ENCODE peak calls at places on chromosomes 7 and 10, in seven cellular contexts. V is H1, S is SK-N-SH, G is HCT116, W is HepG2, P is K562, X is GM12878. T is an unnamed sample.

GRCh38 chr7:8724080-8724718 is 290.8 kb downstream of the NXPH1 start:
- DNase-seq in S (peak), W (peak), V (peak), X (no peak), P (peak), G (no peak), T (no peak)

GRCh38 chr7:34260282-34260681 is 354.9 kb downstream of the BMPER start:
- DNase-seq in X (no peak), S (no peak), P (no peak), V (no peak), W (no peak), G (peak), T (peak)

GRCh38 chr10:106175760-106176377 is 988.6 kb downstream of the SORCS1 start:
- DNase-seq in W (no peak), P (peak), X (no peak), V (no peak), G (no peak), S (no peak), T (no peak)

GRCh38 chr7:123748171-123748733 is 551 bp downstream of the WASL start:
- DNase-seq in V (peak), X (no peak), W (no peak), P (peak), G (no peak), S (peak), T (peak)

GRCh38 chr10:51244308-51244707 is 170.0 kb downstream of the PRKG1 start:
- DNase-seq in S (no peak), P (no peak), X (no peak), G (no peak), W (no peak), V (no peak), T (no peak)

GRCh38 chr10:79162861-79163662 is 94.3 kb downstream of the ZMIZ1 start:
- DNase-seq in S (no peak), P (no peak), W (no peak), G (no peak), V (no peak), X (no peak), T (no peak)

GRCh38 chr7:46571996-46572395 is 650.9 kb upstream of the IGFBP3 start:
- DNase-seq in V (no peak), P (no peak), W (no peak), X (no peak), G (no peak), S (no peak), T (no peak)

GRCh38 chr7:18855796-18856195 is 261.6 kb downstream of the TWIST1 start:
- DNase-seq in S (no peak), V (no peak), G (no peak), W (no peak), X (no peak), P (no peak), T (no peak)

GRCh38 chr10:103192451-103193106 is 493 bp downstream of the NT5C2 start:
- DNase-seq in V (peak), W (peak), P (no peak), G (peak), X (no peak), S (peak), T (peak)

GRCh38 chr10:125868372-125868975 is 12.6 kb downstream of the DHX32 start:
- DNase-seq in W (peak), P (peak), G (peak), X (no peak), S (peak), V (no peak), T (peak)

GRCh38 chr7:139737221-139738100 is 40.3 kb downstream of the HIPK2 start:
- DNase-seq in G (no peak), W (no peak), V (no peak), P (no peak), X (no peak), S (no peak), T (peak)

GRCh38 chr10:133335238-133336122 is 1.2 kb downstream of the CALY start:
- DNase-seq in X (no peak), W (no peak), S (peak), P (peak), V (peak), G (no peak), T (no peak)

GRCh38 chr7:992445-992741 is 9.4 kb downstream of the CYP2W1 start:
- DNase-seq in G (no peak), W (no peak), S (no peak), P (no peak), X (no peak), V (no peak), T (no peak)
- H3K9ac ChIP-seq in G (no peak), W (peak), S (no peak), P (no peak), X (no peak), V (no peak), T (no peak)

DNA sequence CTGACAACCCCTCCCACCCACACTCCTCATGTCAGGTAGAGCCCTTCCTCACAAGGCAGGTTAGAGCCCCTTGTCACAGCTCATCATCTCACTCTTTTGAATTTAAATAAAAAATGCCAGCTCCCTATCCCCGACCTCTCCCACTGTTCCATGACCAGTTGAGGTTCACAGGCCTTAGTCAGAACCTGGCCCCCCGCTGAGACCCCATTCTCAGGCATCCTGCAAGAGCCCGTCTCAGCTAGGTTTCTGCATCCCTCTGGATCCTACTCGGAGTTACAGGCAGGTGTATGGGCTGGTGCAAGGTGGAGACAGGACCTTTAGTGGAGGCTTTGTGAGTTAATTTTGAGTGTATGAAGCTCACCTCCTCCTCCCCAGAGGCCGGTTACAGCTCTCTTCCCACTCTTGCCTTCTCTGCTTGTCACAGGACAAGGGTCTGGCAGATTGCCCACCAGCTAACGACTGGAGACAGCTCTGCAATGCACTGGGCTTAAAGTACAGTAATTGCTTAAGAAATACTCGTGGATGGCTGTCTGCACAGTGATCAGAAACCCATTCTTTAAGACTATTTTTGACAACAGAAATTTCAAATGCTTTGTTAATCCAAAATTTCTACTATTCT is 394.9 kb upstream of the DPP6 start:
- DNase-seq in W (no peak), G (no peak), S (no peak), P (no peak), X (no peak), V (peak), T (no peak)
- TF ChIP-seq MAX in W (no peak), G (no peak), S (no peak), P (no peak), X (no peak), V (no peak), T (no peak)

GRCh38 chr7:151687523-151688235 is 168.0 kb upstream of the RHEB start:
- DNase-seq in G (peak), P (peak), W (peak), S (peak), X (no peak), V (no peak), T (peak)
- H3K4me3 ChIP-seq in G (peak), P (no peak), W (no peak), S (no peak), X (no peak), V (no peak), T (no peak)

GRCh38 chr10:122461729-122462532 is 578 bp downstream of the HTRA1 start:
- DNase-seq in V (peak), S (no peak), X (no peak), P (no peak), G (no peak), W (no peak), T (peak)
- H3K9ac ChIP-seq in V (peak), S (peak), X (no peak), P (no peak), G (no peak), W (no peak), T (peak)

DNA sequence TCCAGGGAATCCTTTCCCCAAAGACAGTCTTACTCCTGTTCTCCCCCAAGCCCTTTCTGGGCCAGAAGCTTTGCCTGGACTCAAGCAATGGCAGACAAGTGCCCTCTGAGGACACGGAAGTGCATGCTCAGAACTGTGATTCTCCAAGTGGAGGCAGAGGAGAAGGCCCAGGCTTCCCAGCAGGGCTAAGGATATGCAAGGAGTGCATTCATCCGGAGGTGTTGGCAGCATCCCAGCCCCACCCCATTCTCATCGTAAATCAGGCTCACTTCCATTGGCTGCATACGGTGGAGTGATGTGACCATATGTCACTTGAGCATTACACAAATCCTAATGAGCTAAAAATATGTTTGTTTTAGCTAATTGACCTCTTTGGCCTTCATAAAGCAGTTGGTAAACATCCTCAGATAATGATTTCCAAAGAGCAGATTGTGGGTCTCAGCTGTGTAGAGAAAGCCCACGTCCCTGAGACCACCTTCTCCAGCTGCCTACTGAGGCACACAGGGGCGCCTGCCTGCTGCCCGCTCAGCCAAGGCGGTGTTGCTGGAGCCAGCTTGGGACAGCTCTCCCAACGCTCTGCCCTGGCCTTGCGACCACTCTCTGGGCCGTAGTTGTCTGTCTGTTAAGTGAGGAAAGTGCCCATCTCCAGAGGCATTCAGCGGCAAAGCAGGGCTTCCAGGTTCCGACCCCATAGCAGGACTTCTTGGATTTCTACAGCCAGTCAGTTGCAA is 1.4 kb upstream of the RBP3 start:
- DNase-seq in V (no peak), X (no peak), P (no peak), S (no peak), W (no peak), G (no peak), T (no peak)
- TF ChIP-seq MAX in V (no peak), X (no peak), P (no peak), S (no peak), W (no peak), G (no peak), T (no peak)

GRCh38 chr7:23469961-23470250 is 385 bp downstream of the IGF2BP3 start:
- DNase-seq in G (no peak), X (no peak), P (no peak), V (peak), S (no peak), W (no peak), T (no peak)

GRCh38 chr7:23471090-23471859 is 984 bp upstream of the IGF2BP3 start:
- DNase-seq in P (peak), G (peak), V (peak), X (no peak), W (peak), S (peak), T (peak)

GRCh38 chr7:23472046-23472445 is 1.8 kb upstream of the IGF2BP3 start:
- DNase-seq in V (no peak), X (no peak), P (no peak), W (no peak), S (no peak), G (no peak), T (no peak)

GRCh38 chr7:23469150-23469960 is 936 bp downstream of the IGF2BP3 start:
- DNase-seq in S (peak), W (no peak), G (no peak), X (no peak), P (peak), V (peak), T (peak)

DNA sequence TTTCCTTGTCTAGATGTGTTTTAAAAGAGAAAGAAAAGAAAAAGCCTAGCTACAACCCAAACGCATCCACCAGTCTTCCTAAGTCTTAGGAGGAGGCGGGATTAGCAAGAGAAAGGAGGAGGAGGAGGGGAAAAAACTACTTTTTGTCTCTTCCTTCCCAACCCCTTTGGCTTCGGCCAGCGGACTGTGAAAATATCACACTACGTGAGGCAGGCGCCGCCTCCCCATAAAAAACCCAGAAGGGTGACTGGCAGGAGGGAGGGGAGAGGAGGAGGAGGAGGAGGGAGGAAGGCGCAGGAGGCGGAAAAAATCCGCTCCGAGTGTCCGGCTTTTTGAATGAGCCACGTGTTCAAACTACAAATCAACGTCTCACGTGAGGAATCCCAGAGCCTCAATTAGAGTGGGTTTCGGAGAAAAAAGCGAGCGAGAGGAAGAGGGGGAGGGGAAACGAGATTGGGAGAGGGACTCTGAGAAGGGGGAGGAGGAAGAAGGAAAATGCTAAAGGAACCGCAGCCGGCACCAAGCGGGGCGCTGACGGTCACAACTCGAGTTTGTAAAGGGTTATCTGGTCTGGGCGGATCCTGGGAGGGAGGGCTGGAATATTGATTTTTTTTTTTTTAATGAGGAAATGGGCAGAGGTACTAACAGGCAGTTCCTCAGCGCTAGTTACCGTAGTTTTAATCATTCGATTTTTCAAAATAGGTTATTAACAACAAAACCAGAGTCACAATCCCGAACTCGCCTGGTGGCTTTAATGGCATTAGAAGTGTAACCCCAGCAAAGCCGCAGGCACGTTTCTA is at the start of gene IGF2BP3:
- DNase-seq in X (peak), V (peak), W (peak), S (peak), P (peak), G (peak), T (peak)
- H3K4me3 ChIP-seq in X (peak), V (peak), W (peak), S (peak), P (peak), G (peak), T (peak)

DNA sequence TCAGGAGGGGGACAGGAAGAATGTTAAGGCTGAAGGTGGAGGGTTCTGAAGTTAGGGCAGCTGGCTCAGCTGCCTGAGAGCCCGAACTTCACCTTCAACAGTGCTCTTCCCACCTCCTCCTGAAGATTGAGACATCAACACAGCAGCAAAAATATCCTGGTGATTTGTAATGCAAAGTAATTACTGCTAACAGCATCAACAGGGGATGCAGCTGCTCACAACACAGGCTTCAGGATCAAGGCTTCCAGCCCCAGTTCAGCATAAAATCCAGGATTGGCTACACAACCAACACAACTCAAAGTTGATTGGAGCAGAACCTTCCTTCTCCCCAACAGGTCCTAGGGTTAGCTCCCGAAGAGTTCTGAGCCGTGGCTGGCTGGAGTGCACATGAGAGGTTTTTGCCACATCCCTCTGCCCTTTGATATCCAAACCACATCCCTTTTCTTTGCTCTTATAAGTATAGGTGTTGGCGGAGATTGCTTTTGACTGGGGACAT is 242.4 kb downstream of the KIAA1217 start:
- DNase-seq in X (no peak), P (no peak), V (no peak), W (no peak), G (no peak), S (no peak), T (no peak)
- H3K9ac ChIP-seq in X (no peak), P (no peak), V (no peak), W (no peak), G (no peak), S (no peak), T (no peak)